ENCODE peak calls at places on chromosomes 5 and 9, in seven cellular contexts. R is GM04504; K is iPS-NIHi11; M is lower leg skin; N is heart right ventricle; Z is activated CD4-positive, alpha-beta T cell treated with anti-CD3 and anti-CD28 coated beads, Interleukin-2, amount 50 U/mL, for 4 hours; F is left ventricle myocardium superior. W is an unnamed sample.
A peak's percentile ranks its signal among the peaks of the same experiment; 100 is the strongest.

GRCh38 chr5:123035320-123035949 is 1.1 kb downstream of the PPIC start:
- DNase-seq in F (peak; percentile 59), K (peak; percentile 72), N (peak; percentile 27), M (peak; percentile 20), R (peak; percentile 7), Z (no peak), W (peak; percentile 84)

GRCh38 chr5:1318659-1319251 is 23.9 kb upstream of the TERT start:
- DNase-seq in K (no peak), M (no peak), N (no peak), Z (no peak), R (no peak), F (no peak), W (peak; percentile 78)

GRCh38 chr9:93900971-93901861 is 53.9 kb downstream of the BARX1 start:
- DNase-seq in N (no peak), F (no peak), Z (no peak), R (no peak), K (no peak), M (no peak), W (no peak)

GRCh38 chr5:178542455-178542854 is 47.7 kb downstream of the COL23A1 start:
- DNase-seq in N (peak; percentile 67), K (peak; percentile 49), R (no peak), M (no peak), F (no peak), Z (no peak), W (peak; percentile 63)

GRCh38 chr5:174735498-174736350 is 11.3 kb downstream of the MSX2 start:
- DNase-seq in M (no peak), K (peak; percentile 52), F (no peak), N (no peak), R (no peak), Z (no peak), W (no peak)

GRCh38 chr9:106885451-106885850 is 22.5 kb downstream of the ZNF462 start:
- DNase-seq in Z (no peak), M (no peak), F (no peak), R (peak; percentile 73), N (no peak), K (no peak), W (no peak)

GRCh38 chr5:41435276-41435675 is 75.1 kb downstream of the PLCXD3 start:
- DNase-seq in N (no peak), Z (no peak), F (peak; percentile 41), M (no peak), R (no peak), K (no peak), W (no peak)

GRCh38 chr5:136188859-136189258 is 4.1 kb downstream of the SMIM32 start:
- DNase-seq in F (no peak), R (no peak), Z (no peak), N (no peak), K (no peak), M (no peak), W (peak; percentile 41)

GRCh38 chr5:158514353-158514960 is 585.3 kb downstream of the EBF1 start:
- DNase-seq in Z (no peak), K (no peak), R (peak; percentile 47), M (no peak), N (no peak), F (no peak), W (no peak)

GRCh38 chr5:124460666-124461065 is 285.8 kb downstream of the ZNF608 start:
- DNase-seq in N (no peak), Z (no peak), R (no peak), K (no peak), F (no peak), M (no peak), W (no peak)

W was measured in kidney.